ENCODE peak calls at places on chromosomes 11 and 22, in seven cellular contexts. G is HCT116, E is HepG2, T is SK-N-SH, J is GM12878, O is H1, U is K562. R is an unnamed sample.

GRCh38 chr11:67027943-67028542 is 5.1 kb downstream of the SYT12 start:
- DNase-seq in G (no peak), E (no peak), T (no peak), J (peak; percentile 53), O (no peak), U (peak; percentile 44), R (no peak)

GRCh38 chr22:36296690-36297089 is 43.8 kb downstream of the APOL1 start:
- DNase-seq in G (no peak), E (no peak), T (no peak), J (no peak), O (no peak), U (no peak), R (no peak)

GRCh38 chr22:48885271-48885918 is 942.3 kb downstream of the BRD1 start:
- DNase-seq in G (no peak), E (no peak), T (no peak), J (no peak), O (no peak), U (no peak), R (no peak)

GRCh38 chr11:2667940-2668339 is 31.9 kb downstream of the KCNQ1OT1 start:
- DNase-seq in G (no peak), E (peak; percentile 38), T (no peak), J (no peak), O (no peak), U (no peak), R (no peak)

GRCh38 chr11:85941380-85941973 is 86.3 kb downstream of the CCDC83 start:
- DNase-seq in G (no peak), E (peak; percentile 56), T (peak; percentile 63), J (no peak), O (peak; percentile 29), U (peak; percentile 38), R (peak; percentile 73)

GRCh38 chr11:119726585-119727522 is 2.1 kb downstream of the NECTIN1 start:
- DNase-seq in G (no peak), E (no peak), T (no peak), J (no peak), O (no peak), U (no peak), R (peak; percentile 56)

GRCh38 chr22:42613869-42614268 is 814 bp downstream of the POLDIP3 start:
- DNase-seq in G (no peak), E (no peak), T (no peak), J (no peak), O (no peak), U (no peak), R (peak; percentile 36)

GRCh38 chr11:36618025-36618700 is 20.1 kb upstream of the RAG2 start:
- DNase-seq in G (no peak), E (no peak), T (no peak), J (no peak), O (no peak), U (no peak), R (no peak)

GRCh38 chr11:17700991-17701390 is 18.4 kb upstream of the MYOD1 start:
- DNase-seq in G (no peak), E (no peak), T (no peak), J (no peak), O (no peak), U (no peak), R (no peak)

GRCh38 chr11:10091314-10092045 is 202.5 kb downstream of the SBF2 start:
- DNase-seq in G (no peak), E (no peak), T (no peak), J (no peak), O (no peak), U (no peak), R (no peak)

GRCh38 chr11:19349340-19350025 is 108.7 kb upstream of the E2F8 start:
- DNase-seq in G (no peak), E (no peak), T (no peak), J (no peak), O (no peak), U (no peak), R (no peak)

GRCh38 chr22:46245515-46245914 is 4.6 kb downstream of the CDPF1 start:
- DNase-seq in G (no peak), E (no peak), T (peak; percentile 46), J (no peak), O (no peak), U (no peak), R (no peak)

GRCh38 chr11:96486890-96487633 is 97.2 kb downstream of the JRKL start:
- DNase-seq in G (no peak), E (peak; percentile 84), T (no peak), J (no peak), O (no peak), U (no peak), R (no peak)

GRCh38 chr11:132361011-132361550 is 990.7 kb downstream of the NTM start:
- DNase-seq in G (no peak), E (no peak), T (no peak), J (no peak), O (no peak), U (no peak), R (no peak)

GRCh38 chr11:128523616-128524015 is 63.7 kb downstream of the ETS1 start:
- DNase-seq in G (no peak), E (no peak), T (no peak), J (no peak), O (no peak), U (no peak), R (no peak)

GRCh38 chr22:37419916-37420655 is 7.2 kb downstream of the ELFN2 start:
- DNase-seq in G (no peak), E (no peak), T (peak; percentile 84), J (no peak), O (peak; percentile 50), U (no peak), R (no peak)

GRCh38 chr22:45341503-45341902 is 31.8 kb downstream of the FAM118A start:
- DNase-seq in G (no peak), E (no peak), T (no peak), J (no peak), O (no peak), U (no peak), R (no peak)

GRCh38 chr11:11668781-11669180 is 47.0 kb upstream of the GALNT18 start:
- DNase-seq in G (no peak), E (no peak), T (no peak), J (no peak), O (no peak), U (no peak), R (no peak)

GRCh38 chr11:75820636-75821035 is 5.6 kb downstream of the UVRAG start:
- DNase-seq in G (no peak), E (no peak), T (no peak), J (no peak), O (no peak), U (no peak), R (no peak)

DNA sequence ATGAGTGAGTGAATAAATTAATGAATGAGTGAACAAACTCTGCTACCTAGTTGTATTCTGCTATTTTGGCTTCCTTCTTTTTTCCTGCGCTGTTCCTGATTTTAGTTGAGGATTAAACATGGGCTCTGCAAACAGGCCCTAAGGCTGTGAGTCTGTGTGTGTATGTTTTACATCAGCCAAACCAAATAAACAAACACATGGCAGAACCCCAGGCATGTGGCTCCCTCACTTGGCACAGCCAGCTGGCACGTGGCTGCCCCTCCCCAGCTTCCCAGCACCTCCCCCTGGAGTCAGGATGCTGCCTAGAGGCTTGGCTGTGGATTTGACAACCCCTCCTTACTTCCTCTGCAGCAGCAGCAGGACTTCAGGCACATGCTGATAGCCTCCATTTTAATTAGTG is 593.2 kb downstream of the INSC start:
- DNase-seq in G (no peak), E (no peak), T (peak; percentile 85), J (no peak), O (no peak), U (no peak), R (peak; percentile 47)
- TF ChIP-seq JUND in G (no peak), E (no peak), T (no peak), J (no peak), O (no peak), U (no peak), R (no peak)

GRCh38 chr22:18965526-18966421 is 29.7 kb upstream of the PRODH start:
- DNase-seq in G (no peak), E (no peak), T (no peak), J (no peak), O (no peak), U (no peak), R (no peak)
- TF ChIP-seq JUND in G (no peak), E (no peak), T (no peak), J (no peak), O (no peak), U (no peak), R (no peak)

GRCh38 chr11:13343931-13344717 is 66.5 kb downstream of the BMAL1 start:
- DNase-seq in G (no peak), E (peak; percentile 64), T (peak; percentile 73), J (no peak), O (no peak), U (peak; percentile 63), R (peak; percentile 43)
- TF ChIP-seq JUND in G (no peak), E (no peak), T (no peak), J (no peak), O (no peak), U (peak; percentile 31), R (no peak)

GRCh38 chr11:61908730-61909622 is 8.4 kb downstream of the RAB3IL1 start:
- DNase-seq in G (no peak), E (no peak), T (no peak), J (no peak), O (no peak), U (peak; percentile 59), R (no peak)
- TF ChIP-seq JUND in G (no peak), E (no peak), T (no peak), J (no peak), O (no peak), U (no peak), R (no peak)

R was measured in T47D.